ENCODE peak calls at places on chromosomes 5 and 9, in seven cellular contexts. L, Y, G, C, P, V and E are unnamed samples.

GRCh38 chr5:135993894-135994514 is 34.8 kb upstream of the TGFBI start:
- DNase-seq in Y (no peak), P (no peak), C (no peak), G (no peak), L (peak), V (peak), E (peak)

GRCh38 chr5:122805481-122805880 is 30.6 kb downstream of the SNX2 start:
- DNase-seq in G (no peak), P (no peak), Y (no peak), V (peak), L (peak), C (no peak), E (peak)

GRCh38 chr9:135876936-135877335 is 30.4 kb downstream of the CAMSAP1 start:
- DNase-seq in L (no peak), Y (no peak), V (no peak), G (no peak), P (no peak), C (no peak), E (no peak)

GRCh38 chr5:135867599-135867998 is 28.0 kb downstream of the IL9 start:
- DNase-seq in P (no peak), V (no peak), G (no peak), C (no peak), L (no peak), Y (no peak), E (no peak)

GRCh38 chr5:134127376-134127861 is 12.9 kb downstream of the TCF7 start:
- DNase-seq in G (no peak), L (peak), C (peak), V (no peak), Y (no peak), P (peak), E (no peak)

GRCh38 chr5:138748630-138749081 is 4.6 kb upstream of the CTNNA1 start:
- DNase-seq in L (peak), Y (no peak), G (no peak), P (peak), C (no peak), V (peak), E (peak)

GRCh38 chr9:78031271-78031825 is at the start of gene GNAQ:
- DNase-seq in G (peak), Y (peak), L (no peak), C (peak), P (peak), V (peak), E (no peak)

GRCh38 chr9:70093944-70094343 is 50.3 kb downstream of the MAMDC2 start:
- DNase-seq in V (no peak), L (no peak), G (no peak), Y (no peak), P (no peak), C (no peak), E (no peak)

GRCh38 chr9:110161940-110162339 is 46.0 kb downstream of the C9orf152 start:
- DNase-seq in L (no peak), V (no peak), Y (no peak), G (no peak), P (no peak), C (no peak), E (no peak)

GRCh38 chr5:26700759-26701384 is 337.5 kb downstream of the CDH9 start:
- DNase-seq in L (peak), C (no peak), P (peak), V (peak), G (no peak), Y (peak), E (no peak)

GRCh38 chr5:150630459-150631325 is 9.8 kb upstream of the SYNPO start:
- DNase-seq in G (peak), P (no peak), L (no peak), V (no peak), C (peak), Y (no peak), E (no peak)

GRCh38 chr5:181204561-181205401 is at the start of gene TRIM7:
- DNase-seq in C (peak), P (peak), Y (peak), L (peak), V (no peak), G (peak), E (no peak)

GRCh38 chr5:181205402-181205734 is 372 bp upstream of the TRIM7 start:
- DNase-seq in Y (no peak), L (no peak), P (no peak), V (no peak), C (no peak), G (no peak), E (no peak)

GRCh38 chr5:181205735-181206401 is 872 bp upstream of the TRIM7 start:
- DNase-seq in P (no peak), C (no peak), G (no peak), V (no peak), Y (no peak), L (no peak), E (no peak)

GRCh38 chr5:181203093-181203711 is 1.8 kb downstream of the TRIM7 start:
- DNase-seq in G (no peak), C (no peak), P (no peak), V (peak), Y (peak), L (peak), E (no peak)

DNA sequence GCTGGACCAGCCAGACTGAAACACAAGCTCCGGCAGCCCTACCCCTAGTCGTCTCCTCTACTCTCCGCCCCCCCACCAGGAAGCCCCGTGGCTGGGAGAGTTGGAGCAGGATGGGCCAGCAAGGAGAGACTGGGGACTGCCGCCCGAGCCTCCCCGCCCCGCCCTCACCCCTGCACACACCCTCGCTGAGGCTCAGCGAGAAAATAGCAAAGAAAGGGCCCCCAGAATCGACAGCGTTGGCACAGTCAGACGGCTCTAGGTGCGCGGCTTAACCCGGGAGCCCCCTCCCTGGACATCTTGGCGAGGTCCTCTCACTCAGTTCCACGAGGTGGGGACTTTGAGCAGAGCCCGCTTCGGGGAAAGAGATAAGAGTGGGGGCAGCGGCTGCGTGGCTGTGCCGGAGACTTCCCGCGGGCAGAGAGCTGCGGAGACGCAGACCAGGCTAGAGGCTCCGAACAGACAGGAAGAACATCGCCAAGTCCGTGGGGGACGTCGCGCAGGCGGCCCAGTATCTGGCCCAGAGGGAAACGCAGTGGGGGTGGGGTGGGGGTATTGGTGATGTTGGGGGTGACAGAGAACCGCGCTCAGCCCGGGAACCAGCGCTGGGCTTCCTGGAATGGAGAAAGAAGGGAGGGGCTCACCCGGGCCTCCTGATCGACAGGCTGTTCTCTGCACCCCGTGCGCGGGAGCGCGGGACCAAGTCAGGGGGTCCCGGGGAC is 995 bp downstream of the TRIM7 start:
- DNase-seq in Y (peak), L (no peak), C (no peak), V (no peak), P (peak), G (no peak), E (no peak)
- H3K4me3 ChIP-seq in Y (peak), L (peak), C (peak), V (no peak), P (peak), G (peak), E (peak)

GRCh38 chr5:73495772-73496346 is 2.4 kb upstream of the BTF3 start:
- DNase-seq in G (no peak), L (no peak), C (no peak), P (no peak), V (no peak), Y (no peak), E (no peak)

GRCh38 chr5:73498057-73498992 is at the start of gene BTF3:
- DNase-seq in C (peak), P (peak), V (peak), G (peak), Y (peak), L (peak), E (peak)

GRCh38 chr5:73499187-73499586 is 945 bp downstream of the BTF3 start:
- DNase-seq in G (no peak), P (no peak), V (peak), Y (no peak), C (no peak), L (peak), E (no peak)

GRCh38 chr5:73497537-73498056 is 645 bp upstream of the BTF3 start:
- DNase-seq in G (no peak), Y (no peak), L (no peak), C (no peak), V (peak), P (no peak), E (no peak)

GRCh38 chr5:73496984-73497457 is 1.2 kb upstream of the BTF3 start:
- DNase-seq in V (peak), G (no peak), Y (peak), C (no peak), P (no peak), L (peak), E (peak)
- H3K4me3 ChIP-seq in V (peak), G (no peak), Y (peak), C (no peak), P (no peak), L (no peak), E (no peak)

GRCh38 chr9:120919639-120920494 is 6.7 kb downstream of the TRAF1 start:
- DNase-seq in V (peak), L (peak), C (no peak), G (no peak), Y (no peak), P (no peak), E (peak)
- H3K4me3 ChIP-seq in V (no peak), L (no peak), C (no peak), G (peak), Y (no peak), P (no peak), E (no peak)

DNA sequence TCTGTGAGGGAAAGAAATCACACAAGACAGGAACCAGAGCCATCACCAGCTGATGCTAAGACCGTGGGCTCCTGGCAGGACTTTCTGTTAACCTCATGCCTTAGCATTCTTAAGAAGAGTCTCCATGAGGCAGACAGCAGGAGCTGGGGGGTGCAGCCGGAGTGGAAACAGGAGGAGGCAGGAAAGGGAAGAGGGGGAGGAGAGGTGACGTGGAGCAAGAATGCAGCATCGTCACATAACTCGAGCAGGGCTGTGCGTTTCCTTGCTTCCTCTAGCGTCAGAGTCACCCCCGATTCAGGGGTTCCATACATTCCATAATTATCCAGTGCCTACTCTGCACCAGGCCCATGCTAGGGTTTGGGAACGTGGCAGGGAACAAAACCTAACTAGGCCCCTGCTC is 53.7 kb downstream of the ERGIC1 start:
- DNase-seq in G (no peak), L (peak), V (no peak), C (no peak), P (peak), Y (no peak), E (peak)
- H3K4me3 ChIP-seq in G (no peak), L (peak), V (no peak), C (no peak), P (no peak), Y (no peak), E (no peak)

DNA sequence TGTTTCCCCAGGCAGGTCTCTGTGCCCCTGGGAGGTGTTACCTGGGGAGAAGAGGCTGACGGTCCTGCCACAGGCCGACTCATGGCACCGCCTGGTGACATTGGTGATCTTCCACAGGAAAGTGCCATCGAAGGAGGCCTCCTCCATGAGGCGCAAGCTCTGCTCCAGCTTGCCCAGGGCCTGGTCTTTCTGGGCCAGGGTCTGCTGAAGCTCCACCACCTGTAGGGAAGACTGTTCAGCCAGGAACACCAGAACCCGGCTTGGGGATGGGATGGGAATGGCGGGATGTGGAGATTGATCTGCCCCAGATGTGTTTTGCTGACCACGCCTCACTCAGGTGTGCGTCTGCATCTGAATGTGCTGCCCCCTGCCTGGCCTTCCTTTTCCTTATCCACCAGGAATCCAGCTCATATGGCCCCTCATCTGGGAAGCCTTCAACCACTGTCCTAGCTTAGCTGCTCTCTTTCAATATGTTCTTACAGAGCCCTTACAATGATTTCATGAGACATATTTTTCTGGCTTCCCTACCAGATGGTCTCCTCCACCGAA is 15.2 kb downstream of the TRAF1 start:
- DNase-seq in L (no peak), V (no peak), P (no peak), Y (peak), C (no peak), G (no peak), E (no peak)
- H3K4me3 ChIP-seq in L (no peak), V (no peak), P (no peak), Y (no peak), C (no peak), G (no peak), E (no peak)

GRCh38 chr9:131397100-131397790 is 3.4 kb downstream of the PRRC2B start:
- DNase-seq in L (no peak), Y (peak), P (no peak), V (no peak), G (no peak), C (no peak), E (no peak)

GRCh38 chr9:131399972-131400371 is 6.1 kb downstream of the PRRC2B start:
- DNase-seq in P (no peak), L (no peak), V (no peak), Y (no peak), G (no peak), C (no peak), E (no peak)

GRCh38 chr9:131396626-131397025 is 2.7 kb downstream of the PRRC2B start:
- DNase-seq in C (no peak), G (no peak), L (no peak), P (no peak), Y (no peak), V (no peak), E (no peak)

GRCh38 chr9:131395745-131396479 is 2.0 kb downstream of the PRRC2B start:
- DNase-seq in P (no peak), G (no peak), V (no peak), C (no peak), Y (no peak), L (no peak), E (no peak)

DNA sequence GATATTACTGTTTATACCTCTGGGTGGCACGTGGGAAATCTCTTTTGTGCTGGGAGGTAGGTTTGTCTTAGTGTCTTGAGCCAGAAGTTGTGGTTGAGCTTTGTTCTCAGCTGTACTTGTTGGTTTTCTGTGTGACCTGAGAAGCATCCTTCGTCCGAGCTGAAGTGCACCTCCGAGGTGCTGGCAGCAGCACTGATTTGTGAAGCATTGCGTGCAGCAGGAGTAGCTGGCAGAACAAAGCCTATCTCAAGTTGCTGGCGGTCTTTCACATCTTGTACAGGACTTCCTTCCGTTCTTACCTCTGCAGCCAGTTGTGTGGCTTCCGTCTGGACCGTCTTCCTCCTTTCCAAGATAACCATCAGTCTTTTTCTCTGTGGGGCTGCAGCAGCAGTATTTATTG is 4.3 kb downstream of the PRRC2B start:
- DNase-seq in L (no peak), P (no peak), V (peak), C (peak), Y (no peak), G (no peak), E (no peak)
- H3K4me3 ChIP-seq in L (no peak), P (no peak), V (peak), C (no peak), Y (peak), G (no peak), E (no peak)

GRCh38 chr5:115623632-115624031 is 2.2 kb downstream of the TMED7 start:
- DNase-seq in Y (no peak), V (no peak), P (no peak), C (no peak), G (no peak), L (no peak), E (no peak)
- H3K4me3 ChIP-seq in Y (no peak), V (peak), P (peak), C (peak), G (peak), L (peak), E (peak)

GRCh38 chr5:176414704-176415103 is 1.6 kb downstream of the CLTB start:
- DNase-seq in L (no peak), Y (no peak), G (no peak), P (no peak), V (no peak), C (no peak), E (no peak)
- H3K4me3 ChIP-seq in L (no peak), Y (no peak), G (peak), P (peak), V (no peak), C (peak), E (no peak)

DNA sequence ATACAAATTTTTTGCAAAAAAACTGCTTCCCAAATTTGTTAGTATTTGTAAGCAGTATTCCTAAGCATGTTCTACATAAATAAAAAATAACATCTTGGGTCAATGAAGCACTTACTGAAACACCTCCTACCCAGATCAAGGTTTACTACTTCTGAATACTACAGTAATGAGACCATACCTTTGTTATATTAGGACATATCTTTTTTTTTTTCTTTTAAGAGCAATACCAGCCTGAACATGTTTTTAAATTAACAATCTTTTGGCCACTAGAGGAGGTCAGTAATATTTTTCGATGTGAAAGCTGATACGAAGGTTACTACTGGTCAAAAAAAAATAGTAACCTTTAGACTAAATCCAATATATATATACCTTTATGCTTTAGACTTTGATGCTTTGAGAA is 72.7 kb downstream of the CERT1 start:
- DNase-seq in P (no peak), G (no peak), L (no peak), C (no peak), Y (no peak), V (no peak), E (no peak)
- H3K4me3 ChIP-seq in P (no peak), G (no peak), L (no peak), C (no peak), Y (no peak), V (no peak), E (no peak)